ENCODE peak calls at places on chromosomes 6 and 20, in four cellular contexts. X is neural progenitor cell; D is naive thymus-derived CD4-positive, alpha-beta T cell; T is CD8-positive, alpha-beta memory T cell. E is an unnamed sample.

GRCh38 chr6:165135889-165136288 is 173.5 kb downstream of the C6orf118 start:
- DNase-seq in X (no peak), D (no peak), T (no peak), E (no peak)

GRCh38 chr20:13312300-13312699 is 91.2 kb downstream of the ISM1 start:
- DNase-seq in X (no peak), D (no peak), T (no peak), E (no peak)

GRCh38 chr6:83221886-83222479 is 28.8 kb downstream of the RWDD2A start:
- DNase-seq in X (peak; percentile 65), D (peak; percentile 14), T (no peak), E (peak; percentile 27)

GRCh38 chr20:50191566-50192363 is 1.1 kb downstream of the CEBPB start:
- DNase-seq in X (peak; percentile 84), D (peak; percentile 69), T (peak; percentile 39), E (peak; percentile 67)

GRCh38 chr6:2209226-2209809 is 36.1 kb downstream of the GMDS start:
- DNase-seq in X (peak; percentile 70), D (no peak), T (no peak), E (no peak)

GRCh38 chr6:24719125-24719931 is at the start of gene C6orf62:
- DNase-seq in X (peak; percentile 45), D (peak; percentile 40), T (peak; percentile 39), E (peak; percentile 61)

GRCh38 chr6:97440590-97441176 is 157.7 kb upstream of the MMS22L start:
- DNase-seq in X (peak; percentile 75), D (no peak), T (no peak), E (no peak)

GRCh38 chr6:25250878-25251277 is 28.3 kb upstream of the CARMIL1 start:
- DNase-seq in X (no peak), D (no peak), T (no peak), E (no peak)

GRCh38 chr6:155272353-155273222 is 8.8 kb downstream of the CLDN20 start:
- DNase-seq in X (no peak), D (no peak), T (no peak), E (no peak)

GRCh38 chr6:16338577-16339262 is 100.3 kb downstream of the GMPR start:
- DNase-seq in X (peak; percentile 26), D (no peak), T (no peak), E (no peak)

GRCh38 chr6:84304881-84305280 is 77.4 kb upstream of the CEP162 start:
- DNase-seq in X (no peak), D (no peak), T (no peak), E (no peak)

GRCh38 chr20:59586613-59587012 is 17.7 kb upstream of the PHACTR3 start:
- DNase-seq in X (no peak), D (no peak), T (no peak), E (no peak)

GRCh38 chr6:41047745-41048742 is 5.0 kb upstream of the APOBEC2 start:
- DNase-seq in X (no peak), D (no peak), T (no peak), E (no peak)

GRCh38 chr6:41049548-41049947 is 3.5 kb upstream of the APOBEC2 start:
- DNase-seq in X (peak; percentile 39), D (no peak), T (no peak), E (no peak)

GRCh38 chr6:41051873-41052272 is 1.1 kb upstream of the APOBEC2 start:
- DNase-seq in X (no peak), D (peak; percentile 24), T (no peak), E (no peak)

GRCh38 chr6:41053056-41053455 is at the start of gene APOBEC2:
- DNase-seq in X (peak; percentile 17), D (no peak), T (no peak), E (no peak)

DNA sequence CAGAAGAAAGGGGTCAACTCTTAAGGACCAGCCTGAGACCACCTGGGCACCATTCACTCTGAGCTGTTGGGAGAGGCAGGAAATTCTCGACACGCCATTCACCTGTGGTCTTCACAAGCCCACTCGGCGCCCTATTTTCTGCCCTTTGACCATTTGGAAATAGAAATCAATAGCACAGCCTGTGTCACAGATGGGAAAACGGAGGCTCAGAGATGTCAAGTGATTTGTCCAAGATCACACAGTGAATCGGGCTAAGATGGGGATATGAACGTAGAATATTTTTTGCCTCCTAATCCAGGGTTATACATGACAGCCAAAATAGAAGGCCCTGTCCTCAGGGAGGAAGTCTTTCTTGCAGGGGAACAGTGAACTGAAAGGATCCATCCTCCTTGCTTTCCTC is 3.0 kb upstream of the APOBEC2 start:
- DNase-seq in X (no peak), D (no peak), T (no peak), E (no peak)
- H3K4me1 ChIP-seq in X (peaks cover 15% of the 10 kb centered on the region), D (peaks cover 13% of the 10 kb centered on the region), T (peaks cover 18% of the 10 kb centered on the region), E (peaks cover 16% of the 10 kb centered on the region)

GRCh38 chr20:62232194-62232593 is 6.1 kb upstream of the OSBPL2 start:
- DNase-seq in X (no peak), D (no peak), T (no peak), E (no peak)
- H3K27ac ChIP-seq in X (no peak overlapping the region), D (no peak overlapping the region), T (no peak overlapping the region), E (no peak overlapping the region)

GRCh38 chr20:41111578-41111951 is 25.8 kb upstream of the PLCG1 start:
- DNase-seq in X (no peak), D (no peak), T (no peak), E (no peak)
- H3K36me3 ChIP-seq in X (peaks cover 39% of the 10 kb centered on the region), D (peaks cover 65% of the 10 kb centered on the region), T (peaks cover 65% of the 10 kb centered on the region), E (peaks cover 55% of the 10 kb centered on the region)

GRCh38 chr6:37173573-37174195 is 3.7 kb downstream of the PIM1 start:
- DNase-seq in X (no peak), D (no peak), T (no peak), E (peak; percentile 62)
- H3K4me1 ChIP-seq in X (peaks cover 8% of the 10 kb centered on the region), D (peaks cover 41% of the 10 kb centered on the region), T (peaks cover 56% of the 10 kb centered on the region), E (peaks cover 64% of the 10 kb centered on the region)

DNA sequence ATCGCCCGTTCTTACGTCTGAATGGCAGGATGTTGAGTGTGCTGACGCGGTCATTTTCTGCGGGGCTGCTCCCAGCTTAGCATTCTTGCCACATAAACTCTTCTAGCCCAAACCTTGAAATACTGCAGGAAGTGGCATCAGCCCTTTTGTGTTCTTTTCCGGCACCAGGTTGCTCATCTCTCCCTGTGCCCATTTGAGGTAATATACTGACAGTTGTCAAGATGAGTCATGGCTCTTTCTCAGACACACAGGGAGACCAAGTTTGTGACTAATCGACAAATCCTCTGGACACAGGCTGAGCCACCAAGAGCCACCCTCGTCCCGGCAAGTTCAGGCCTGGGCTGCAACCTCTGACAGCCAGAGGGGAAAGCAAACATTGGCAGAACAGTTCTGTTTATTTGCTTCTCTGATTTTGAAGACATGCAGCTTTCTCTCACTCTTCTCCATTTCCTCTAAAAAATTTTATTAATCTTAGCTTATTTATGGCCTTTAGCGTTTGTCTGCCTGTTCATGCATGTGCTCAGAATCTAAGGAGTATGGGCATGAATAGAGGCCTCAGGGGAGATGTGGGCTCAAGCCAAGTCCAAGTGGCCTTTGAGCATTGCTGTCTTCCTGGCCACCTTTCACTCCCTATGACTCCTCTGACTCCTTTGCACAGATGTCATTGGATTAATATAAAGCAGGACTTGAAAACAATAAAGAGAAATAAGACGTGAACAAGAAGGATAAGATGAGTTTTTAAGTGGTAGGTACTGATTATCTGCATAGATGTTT is 328.2 kb upstream of the JAG1 start:
- DNase-seq in X (no peak), D (no peak), T (no peak), E (no peak)
- H3K27ac ChIP-seq in X (no peak overlapping the region), D (no peak overlapping the region), T (no peak overlapping the region), E (no peak overlapping the region)

GRCh38 chr6:22106445-22106844 is 190.4 kb downstream of the PRL start:
- DNase-seq in X (no peak), D (no peak), T (no peak), E (no peak)

GRCh38 chr6:22113046-22113766 is 183.6 kb downstream of the PRL start:
- DNase-seq in X (no peak), D (no peak), T (no peak), E (no peak)

GRCh38 chr6:22108199-22108598 is 188.6 kb downstream of the PRL start:
- DNase-seq in X (no peak), D (no peak), T (no peak), E (no peak)

GRCh38 chr6:22112490-22112889 is 184.3 kb downstream of the PRL start:
- DNase-seq in X (no peak), D (no peak), T (no peak), E (no peak)

GRCh38 chr6:22110042-22110441 is 186.8 kb downstream of the PRL start:
- DNase-seq in X (no peak), D (no peak), T (no peak), E (no peak)
- H3K36me3 ChIP-seq in X (no peaks in the 10 kb centered on the region), D (no peaks in the 10 kb centered on the region), T (no peaks in the 10 kb centered on the region), E (no peaks in the 10 kb centered on the region)

DNA sequence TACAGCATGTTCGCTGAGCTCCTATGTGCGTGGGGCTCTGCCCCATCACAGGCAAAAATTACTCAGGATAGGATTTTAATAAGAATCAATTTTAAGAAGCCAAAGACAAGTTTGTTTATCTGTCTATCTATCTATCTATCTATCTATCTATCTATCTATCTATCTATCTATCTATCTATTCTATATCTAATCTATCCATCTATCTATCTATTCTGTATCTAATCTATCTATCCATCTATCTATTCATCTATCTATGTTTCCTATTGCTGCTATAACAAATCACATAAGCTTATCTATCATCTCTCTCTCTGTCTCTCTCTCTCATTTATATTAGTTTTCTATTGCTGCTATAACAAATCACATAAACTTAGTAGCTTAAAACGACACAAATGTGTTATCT is 1.7 kb downstream of the ARHGAP40 start:
- DNase-seq in X (no peak), D (no peak), T (no peak), E (no peak)
- H3K4me1 ChIP-seq in X (peaks cover 5% of the 10 kb centered on the region), D (no peaks in the 10 kb centered on the region), T (no peaks in the 10 kb centered on the region), E (no peaks in the 10 kb centered on the region)

E was measured in CD4-positive, alpha-beta memory T cell.